ENCODE peak calls at places on chromosome 12, in five cellular contexts. One of them, this sample, is unnamed.

GRCh38 chr12:88026196-88026595 is 3.0 kb downstream of the C12orf50 start:
- DNase-seq in AG10803: no peak
- DNase-seq in suprapubic skin: no peak
- DNase-seq in EL: no peak
- DNase-seq in GM13976: no peak
- DNase-seq in this sample: no peak

GRCh38 chr12:48034835-48035805 is 30.8 kb upstream of the COL2A1 start:
- DNase-seq in AG10803: no peak
- DNase-seq in suprapubic skin: no peak
- DNase-seq in EL: no peak
- DNase-seq in GM13976: no peak
- DNase-seq in this sample: peak; percentile 89

GRCh38 chr12:31964280-31964679 is 5.1 kb downstream of the RESF1 start:
- DNase-seq in AG10803: no peak
- DNase-seq in suprapubic skin: no peak
- DNase-seq in EL: no peak
- DNase-seq in GM13976: no peak
- DNase-seq in this sample: no peak

GRCh38 chr12:2541805-2542204 is 253.0 kb upstream of the FKBP4 start:
- DNase-seq in AG10803: no peak
- DNase-seq in suprapubic skin: no peak
- DNase-seq in EL: no peak
- DNase-seq in GM13976: no peak
- DNase-seq in this sample: no peak

GRCh38 chr12:116159175-116159574 is 118.3 kb downstream of the MED13L start:
- DNase-seq in AG10803: peak; percentile 71
- DNase-seq in suprapubic skin: no peak
- DNase-seq in EL: peak; percentile 40
- DNase-seq in GM13976: no peak
- DNase-seq in this sample: no peak

GRCh38 chr12:43004908-43005307 is 415.4 kb upstream of the PRICKLE1 start:
- DNase-seq in AG10803: no peak
- DNase-seq in suprapubic skin: no peak
- DNase-seq in EL: no peak
- DNase-seq in GM13976: no peak
- DNase-seq in this sample: peak; percentile 60

GRCh38 chr12:70648831-70649230 is 11.6 kb upstream of the PTPRB start:
- DNase-seq in AG10803: peak; percentile 79
- DNase-seq in suprapubic skin: no peak
- DNase-seq in EL: peak; percentile 63
- DNase-seq in GM13976: no peak
- DNase-seq in this sample: no peak

GRCh38 chr12:6921996-6922935 is 5.5 kb upstream of the ATN1 start:
- DNase-seq in AG10803: no peak
- DNase-seq in suprapubic skin: no peak
- DNase-seq in EL: no peak
- DNase-seq in GM13976: no peak
- DNase-seq in this sample: peak; percentile 84

GRCh38 chr12:110718222-110718908 is 24.3 kb downstream of the PPP1CC start:
- DNase-seq in AG10803: no peak
- DNase-seq in suprapubic skin: no peak
- DNase-seq in EL: no peak
- DNase-seq in GM13976: no peak
- DNase-seq in this sample: no peak